ENCODE peak calls at places on chromosomes 1 and 21, in five cellular contexts. D is adrenal gland, Y is uterus, W is NB4, S is A549. M is an unnamed sample.

GRCh38 chr21:42156690-42157605 is 62.0 kb upstream of the ABCG1 start:
- DNase-seq in Y (no peak), D (peak), S (no peak), W (no peak), M (no peak)

GRCh38 chr1:85195703-85196102 is 5.1 kb downstream of the SYDE2 start:
- DNase-seq in Y (no peak), D (no peak), S (no peak), W (no peak), M (no peak)

GRCh38 chr21:29499734-29500343 is 201.1 kb downstream of the BACH1 start:
- DNase-seq in S (peak), Y (no peak), W (peak), D (no peak), M (no peak)

GRCh38 chr1:155834296-155834926 is 22.6 kb downstream of the GON4L start:
- DNase-seq in S (no peak), W (no peak), D (peak), Y (no peak), M (no peak)

GRCh38 chr1:53600486-53600885 is 138.5 kb downstream of the GLIS1 start:
- DNase-seq in S (no peak), D (no peak), W (no peak), Y (no peak), M (no peak)

GRCh38 chr1:14519976-14520375 is 78.5 kb upstream of the KAZN start:
- DNase-seq in D (no peak), S (no peak), Y (no peak), W (no peak), M (no peak)

GRCh38 chr1:30508651-30509050 is 214.7 kb downstream of the MATN1 start:
- DNase-seq in Y (no peak), S (no peak), W (no peak), D (peak), M (no peak)

GRCh38 chr1:175604598-175604997 is 138.8 kb downstream of the TNR start:
- DNase-seq in D (no peak), Y (no peak), S (no peak), W (no peak), M (no peak)

GRCh38 chr1:72745413-72745812 is 463.1 kb upstream of the NEGR1 start:
- DNase-seq in S (no peak), W (no peak), Y (no peak), D (no peak), M (no peak)

GRCh38 chr1:221832617-221833016 is 90.7 kb upstream of the DUSP10 start:
- DNase-seq in W (no peak), D (no peak), S (no peak), Y (no peak), M (no peak)

GRCh38 chr1:240917976-240918375 is 306.0 kb upstream of the GREM2 start:
- DNase-seq in D (no peak), S (no peak), Y (no peak), W (no peak), M (no peak)

GRCh38 chr1:94095744-94096469 is 25.0 kb downstream of the ABCA4 start:
- DNase-seq in D (peak), S (no peak), Y (peak), W (no peak), M (no peak)

GRCh38 chr1:235015291-235015990 is 113.2 kb downstream of the TOMM20 start:
- DNase-seq in W (no peak), Y (no peak), D (peak), S (no peak), M (no peak)

GRCh38 chr1:11831945-11832725 is 15.4 kb downstream of the NPPA start:
- DNase-seq in Y (no peak), S (no peak), D (no peak), W (no peak), M (no peak)

GRCh38 chr1:212721388-212722247 is 22.0 kb upstream of the BATF3 start:
- DNase-seq in S (peak), Y (no peak), D (no peak), W (peak), M (no peak)

GRCh38 chr1:17607644-17608581 is 68.4 kb downstream of the ARHGEF10L start:
- DNase-seq in W (no peak), D (no peak), Y (no peak), S (no peak), M (no peak)

GRCh38 chr1:21318714-21319159 is 28.5 kb upstream of the ECE1 start:
- DNase-seq in S (no peak), W (peak), D (peak), Y (peak), M (no peak)

GRCh38 chr1:110708968-110709367 is 34.2 kb upstream of the KCNA3 start:
- DNase-seq in S (no peak), W (peak), D (no peak), Y (no peak), M (no peak)

GRCh38 chr21:45409466-45410150 is 4.6 kb downstream of the COL18A1 start:
- DNase-seq in W (no peak), Y (no peak), S (no peak), D (no peak), M (no peak)

GRCh38 chr1:30325085-30325935 is 398.1 kb downstream of the MATN1 start:
- DNase-seq in W (no peak), Y (no peak), S (no peak), D (peak), M (no peak)

GRCh38 chr1:84598846-84599741 is 24.9 kb upstream of the CTBS start:
- DNase-seq in D (no peak), Y (no peak), S (no peak), W (no peak), M (no peak)

GRCh38 chr1:207925210-207925609 is 14.3 kb upstream of the CD34 start:
- DNase-seq in S (no peak), W (no peak), Y (no peak), D (no peak), M (no peak)

GRCh38 chr1:110155878-110156522 is 5.7 kb downstream of the SLC6A17 start:
- DNase-seq in Y (peak), S (no peak), W (peak), D (no peak), M (no peak)

GRCh38 chr1:106978477-106979322 is 77.8 kb upstream of the PRMT6 start:
- DNase-seq in Y (no peak), D (no peak), S (no peak), W (peak), M (no peak)

GRCh38 chr21:28699591-28700259 is 293.0 kb downstream of the LTN1 start:
- DNase-seq in W (no peak), S (no peak), Y (no peak), D (no peak), M (no peak)

GRCh38 chr1:10211805-10212405 is 1.5 kb downstream of the KIF1B start:
- DNase-seq in S (peak), W (no peak), D (peak), Y (no peak), M (no peak)

GRCh38 chr1:151237678-151238466 is 16.7 kb upstream of the PSMD4 start:
- DNase-seq in S (no peak), Y (no peak), W (peak), D (no peak), M (peak)

GRCh38 chr1:248196965-248197364 is at the start of gene OR2M3:
- DNase-seq in W (no peak), D (no peak), Y (no peak), S (no peak), M (no peak)

GRCh38 chr1:211632808-211633522 is 42.5 kb downstream of the NEK2 start:
- DNase-seq in W (peak), S (no peak), D (peak), Y (no peak), M (no peak)

GRCh38 chr1:55035904-55036303 is 3.4 kb upstream of the PCSK9 start:
- DNase-seq in W (peak), D (no peak), S (peak), Y (no peak), M (no peak)

GRCh38 chr1:17892225-17892624 is 137.1 kb downstream of the ACTL8 start:
- DNase-seq in S (no peak), W (no peak), D (peak), Y (no peak), M (no peak)

GRCh38 chr1:5839811-5840550 is 152.2 kb downstream of the NPHP4 start:
- DNase-seq in S (no peak), D (no peak), W (no peak), Y (no peak), M (no peak)

GRCh38 chr1:40384413-40384762 is 10.9 kb downstream of the SMAP2 start:
- DNase-seq in Y (no peak), W (no peak), S (no peak), D (no peak), M (no peak)

GRCh38 chr1:3668585-3669300 is 16.4 kb downstream of the TP73 start:
- DNase-seq in W (peak), S (no peak), Y (no peak), D (peak), M (no peak)

GRCh38 chr1:180167721-180168467 is 13.2 kb downstream of the QSOX1 start:
- DNase-seq in W (peak), S (peak), Y (no peak), D (peak), M (no peak)

GRCh38 chr1:205335692-205336091 is 14.1 kb upstream of the NUAK2 start:
- DNase-seq in W (peak), D (peak), S (peak), Y (peak), M (peak)
- TF ChIP-seq POLR2A in W (no peak), D (no peak), S (no peak), Y (no peak), M (no peak)

DNA sequence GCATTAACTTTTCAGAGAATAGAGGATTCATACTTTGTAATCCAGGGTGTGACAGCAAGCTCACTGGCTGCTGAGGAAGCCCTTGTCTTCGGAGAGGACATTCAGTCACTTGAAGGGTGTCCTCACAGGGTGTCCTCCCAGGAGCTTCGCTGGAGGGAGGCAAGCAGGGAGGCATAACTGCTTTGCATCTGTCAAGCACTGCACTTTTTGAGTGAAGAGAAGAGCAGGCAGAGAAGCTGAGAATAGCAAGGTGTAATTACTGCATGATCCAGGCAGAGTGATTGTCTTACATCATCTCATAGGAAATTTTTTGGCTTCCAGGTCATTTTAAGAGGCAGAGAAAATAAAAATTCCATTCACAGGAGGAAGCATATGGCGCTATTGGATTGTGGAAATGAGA is 232.5 kb upstream of the ZP4 start:
- DNase-seq in Y (no peak), W (no peak), S (no peak), D (no peak), M (no peak)
- TF ChIP-seq POLR2A in Y (no peak), W (no peak), S (no peak), D (no peak), M (no peak)

GRCh38 chr1:160548960-160549664 is 26.1 kb upstream of the SLAMF6 start:
- DNase-seq in D (no peak), W (no peak), S (no peak), Y (no peak), M (no peak)
- TF ChIP-seq POLR2A in D (no peak), W (no peak), S (no peak), Y (no peak), M (no peak)

DNA sequence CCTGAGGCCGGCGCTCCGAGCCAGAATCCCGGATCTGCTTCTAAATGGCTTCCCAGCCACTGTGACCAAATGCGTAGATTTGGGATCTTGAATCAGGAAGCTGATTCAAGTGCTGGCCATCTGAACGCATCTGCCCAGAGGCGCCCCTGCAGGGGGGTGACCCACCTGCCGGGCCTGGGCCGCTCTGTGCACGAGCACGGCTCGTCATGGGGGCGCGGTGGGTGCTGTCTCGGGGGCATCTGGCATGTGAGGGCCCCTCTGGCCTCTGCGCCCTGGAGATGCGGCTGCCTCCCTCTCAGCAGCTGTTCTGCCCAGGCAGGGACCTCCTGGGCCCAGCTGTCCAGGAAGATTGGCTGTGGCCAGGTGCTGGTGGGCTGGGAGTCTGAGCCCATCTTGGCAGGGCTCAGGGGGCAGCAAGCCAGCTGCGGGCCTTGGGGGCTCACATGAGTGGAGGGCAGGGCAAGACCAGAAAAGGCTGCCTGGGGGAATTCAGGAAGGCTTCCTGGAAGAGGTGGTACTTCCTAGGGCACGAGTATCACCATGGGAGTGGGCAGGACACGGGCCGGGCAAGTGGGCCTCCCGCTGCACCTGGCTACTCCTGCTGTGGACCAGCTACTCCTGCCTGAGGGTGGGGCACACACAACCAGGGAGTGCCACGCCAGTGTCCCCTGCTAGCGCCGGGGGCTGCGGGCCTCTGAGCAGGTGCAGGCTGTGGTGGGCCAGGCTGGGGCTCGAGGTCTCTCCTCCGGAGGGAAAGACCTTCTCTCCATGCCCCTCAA is 25.1 kb downstream of the PLCH2 start:
- DNase-seq in D (no peak), Y (no peak), S (no peak), W (no peak), M (no peak)
- TF ChIP-seq POLR2A in D (no peak), Y (no peak), S (no peak), W (no peak), M (no peak)

GRCh38 chr1:35836734-35837133 is 28.9 kb downstream of the AGO4 start:
- DNase-seq in W (no peak), Y (no peak), D (no peak), S (no peak), M (no peak)

GRCh38 chr1:35834218-35834617 is 26.4 kb downstream of the AGO4 start:
- DNase-seq in Y (no peak), S (no peak), W (no peak), D (no peak), M (no peak)

GRCh38 chr1:35835398-35835797 is 27.6 kb downstream of the AGO4 start:
- DNase-seq in W (no peak), D (no peak), Y (no peak), S (no peak), M (no peak)

GRCh38 chr1:35833424-35833823 is 25.6 kb downstream of the AGO4 start:
- DNase-seq in W (no peak), Y (no peak), D (no peak), S (no peak), M (no peak)

GRCh38 chr1:35838693-35839245 is 31.0 kb downstream of the AGO4 start:
- DNase-seq in Y (no peak), D (peak), W (peak), S (no peak), M (no peak)
- TF ChIP-seq POLR2A in Y (no peak), D (no peak), W (no peak), S (no peak), M (no peak)

DNA sequence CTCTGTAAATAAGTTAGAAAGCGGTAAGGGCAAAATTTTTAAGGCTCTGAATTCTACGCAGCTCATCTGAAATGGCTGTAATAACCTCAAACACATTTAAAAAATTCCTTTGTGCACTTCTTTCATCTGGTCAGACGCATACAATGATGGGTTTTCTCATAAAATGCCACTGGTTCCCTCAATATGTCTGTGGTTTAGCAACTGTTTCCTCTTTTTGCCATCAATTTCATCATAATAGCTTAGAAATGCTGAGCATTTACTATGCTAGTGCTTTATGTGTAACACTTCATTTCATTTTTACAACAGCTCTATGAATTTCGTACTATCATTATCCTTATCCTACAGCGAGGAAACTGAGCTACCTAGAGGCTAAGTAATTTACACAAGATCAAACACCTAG is 35.3 kb upstream of the DMRTA2 start:
- DNase-seq in D (no peak), S (no peak), Y (no peak), W (peak), M (no peak)
- TF ChIP-seq POLR2A in D (no peak), S (no peak), Y (no peak), W (no peak), M (no peak)

M was measured in GM12891.